ENCODE peak calls at places on chromosomes 7 and 10, in seven cellular contexts. D is transverse colon, U is right cardiac atrium, H is esophagus squamous epithelium, K is H1, V is K562, R is right lobe of liver. O is an unnamed sample. For H3K4me1, the result is how much of the 10 kb centered on the place peaks cover.

GRCh38 chr7:43072530-43072929 is 39.9 kb upstream of the HECW1 start:
- DNase-seq in D (no peak), U (no peak), H (no peak), K (no peak), V (no peak), R (no peak), O (no peak)

GRCh38 chr7:94052398-94053180 is 48.4 kb upstream of the BET1 start:
- DNase-seq in D (no peak), U (no peak), H (no peak), K (no peak), V (no peak), R (no peak), O (no peak)

GRCh38 chr7:130500463-130500862 is 8.6 kb downstream of the MEST start:
- DNase-seq in D (no peak), U (no peak), H (no peak), K (no peak), V (no peak), R (no peak), O (no peak)

GRCh38 chr10:43396928-43397624 is 11.9 kb downstream of the HNRNPF start:
- DNase-seq in D (peak), U (peak), H (peak), K (peak), V (no peak), R (peak), O (peak)

GRCh38 chr7:19392246-19392645 is 247.0 kb upstream of the FERD3L start:
- DNase-seq in D (no peak), U (no peak), H (no peak), K (no peak), V (no peak), R (no peak), O (no peak)

GRCh38 chr7:127571741-127572505 is 13.5 kb downstream of the GCC1 start:
- DNase-seq in D (no peak), U (no peak), H (no peak), K (no peak), V (no peak), R (no peak), O (no peak)

GRCh38 chr10:1572519-1573333 is 164.6 kb downstream of the ADARB2 start:
- DNase-seq in D (no peak), U (no peak), H (no peak), K (no peak), V (no peak), R (no peak), O (no peak)

GRCh38 chr10:70970830-70971229 is 82.5 kb upstream of the PCBD1 start:
- DNase-seq in D (no peak), U (no peak), H (no peak), K (no peak), V (no peak), R (no peak), O (no peak)

GRCh38 chr7:42445691-42446090 is 208.7 kb upstream of the GLI3 start:
- DNase-seq in D (no peak), U (no peak), H (no peak), K (no peak), V (no peak), R (no peak), O (no peak)

GRCh38 chr7:29342761-29343160 is 148.2 kb downstream of the CHN2 start:
- DNase-seq in D (no peak), U (no peak), H (no peak), K (no peak), V (no peak), R (no peak), O (no peak)

GRCh38 chr7:2978403-2978802 is 65.3 kb downstream of the CARD11 start:
- DNase-seq in D (peak), U (peak), H (no peak), K (peak), V (no peak), R (no peak), O (peak)

DNA sequence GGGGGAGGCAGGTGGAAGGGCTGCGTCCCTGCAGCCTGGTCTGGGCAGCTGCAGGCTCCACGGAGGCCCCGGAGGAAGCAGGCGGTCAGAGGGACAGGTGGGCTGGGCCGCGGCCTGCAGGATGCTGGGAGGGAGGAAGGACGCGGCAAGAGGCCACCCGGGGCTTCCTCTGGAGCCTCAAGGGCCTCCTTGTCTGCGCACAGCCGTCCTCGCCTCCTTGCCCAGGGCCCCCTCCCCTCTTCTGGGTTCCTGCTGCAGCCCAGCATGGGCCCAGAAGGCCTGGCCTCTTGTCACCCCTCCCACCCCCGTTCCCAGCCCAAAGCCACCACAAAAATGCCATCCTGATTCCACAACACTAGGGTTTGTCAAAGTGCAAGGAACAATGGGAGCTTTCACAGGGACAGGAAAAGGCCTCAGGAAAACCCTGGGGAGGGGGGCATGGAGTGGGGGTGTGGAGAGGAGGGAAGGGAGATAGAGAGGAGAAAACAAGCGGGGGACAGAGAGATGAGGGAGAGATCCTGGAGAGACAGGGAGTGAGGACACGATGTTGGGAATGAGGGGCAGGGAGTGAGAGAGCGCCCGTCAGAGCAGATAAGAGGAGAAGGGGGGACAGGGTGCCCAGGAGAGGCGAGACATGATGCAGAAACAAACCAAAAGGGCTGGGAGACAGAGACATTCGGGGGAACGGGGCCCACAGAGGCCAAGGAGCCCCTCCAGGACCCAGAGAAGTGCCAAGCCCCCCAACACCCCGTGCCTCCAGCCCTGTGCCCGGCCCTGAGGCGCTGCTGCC is 41.8 kb downstream of the ZCCHC24 start:
- DNase-seq in D (no peak), U (peak), H (no peak), K (no peak), V (no peak), R (peak), O (peak)
- H3K4me1 ChIP-seq in D (half or more), U (half or more), H (under half), K (under half), V (half or more), R (half or more), O (half or more)

DNA sequence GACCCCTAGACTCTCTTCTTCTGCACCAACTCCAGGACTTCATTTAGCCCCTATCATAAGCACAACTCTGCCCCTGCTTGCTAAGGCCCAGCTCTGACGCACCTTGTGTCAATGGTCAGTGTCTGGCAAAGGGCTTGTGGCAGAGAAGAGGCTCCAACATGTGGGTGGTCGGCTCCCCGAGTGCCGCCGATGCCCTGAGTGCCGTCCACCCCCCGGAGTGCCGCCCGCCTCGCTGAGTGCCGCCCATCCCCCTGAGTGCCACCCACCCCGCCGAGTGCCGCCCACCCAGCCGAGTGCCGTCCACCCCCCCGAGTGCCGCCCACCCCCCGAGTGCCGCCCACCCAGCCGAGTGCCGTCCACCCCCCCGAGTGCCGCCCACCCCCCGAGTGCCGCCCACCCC is 50.3 kb downstream of the ASB13 start:
- DNase-seq in D (no peak), U (no peak), H (no peak), K (no peak), V (no peak), R (peak), O (no peak)
- H3K4me1 ChIP-seq in D (under half), U (under half), H (under half), K (under half), V (under half), R (under half), O (under half)

GRCh38 chr10:62270020-62270419 is 1.4 kb upstream of the RTKN2 start:
- DNase-seq in D (no peak), U (no peak), H (no peak), K (no peak), V (no peak), R (no peak), O (no peak)
- H3K4me1 ChIP-seq in D (under half), U (under half), H (under half), K (under half), V (under half), R (under half), O (under half)

GRCh38 chr10:103775786-103776185 is 79.6 kb downstream of the SH3PXD2A start:
- DNase-seq in D (no peak), U (no peak), H (no peak), K (no peak), V (no peak), R (no peak), O (no peak)
- H3K4me1 ChIP-seq in D (under half), U (under half), H (under half), K (under half), V (under half), R (under half), O (under half)

DNA sequence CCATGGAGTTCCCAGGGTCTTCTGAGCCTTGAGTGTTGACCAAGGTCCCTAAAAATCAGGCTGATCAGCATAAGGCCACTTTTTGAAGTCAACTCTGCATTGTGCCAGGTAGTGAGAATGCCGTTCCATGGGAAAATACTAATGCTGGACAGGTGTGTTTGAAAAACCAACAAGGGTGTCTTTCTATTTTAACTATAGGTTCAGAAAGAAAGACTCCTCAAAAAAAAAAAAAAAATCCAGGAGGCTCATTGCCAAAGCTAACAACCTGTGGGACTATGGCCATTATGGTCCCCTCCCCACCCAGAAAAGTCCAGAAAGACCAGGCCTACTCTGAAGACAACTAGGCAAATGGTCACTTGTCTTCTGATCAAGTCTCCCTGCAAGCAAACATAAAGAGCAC is 44.4 kb downstream of the NRAP start:
- DNase-seq in D (no peak), U (no peak), H (no peak), K (no peak), V (no peak), R (no peak), O (no peak)
- H3K4me1 ChIP-seq in D (under half), U (under half), H (under half), K (under half), V (under half), R (under half), O (under half)

GRCh38 chr7:131536361-131536849 is 20.0 kb downstream of the PODXL start:
- DNase-seq in D (no peak), U (peak), H (no peak), K (no peak), V (no peak), R (no peak), O (no peak)

GRCh38 chr7:131532570-131533091 is 23.8 kb downstream of the PODXL start:
- DNase-seq in D (no peak), U (no peak), H (no peak), K (no peak), V (no peak), R (no peak), O (no peak)

GRCh38 chr7:131533566-131534561 is 22.6 kb downstream of the PODXL start:
- DNase-seq in D (no peak), U (peak), H (no peak), K (no peak), V (no peak), R (no peak), O (no peak)

GRCh38 chr7:131530137-131530536 is 26.3 kb downstream of the PODXL start:
- DNase-seq in D (no peak), U (no peak), H (no peak), K (no peak), V (no peak), R (no peak), O (no peak)

DNA sequence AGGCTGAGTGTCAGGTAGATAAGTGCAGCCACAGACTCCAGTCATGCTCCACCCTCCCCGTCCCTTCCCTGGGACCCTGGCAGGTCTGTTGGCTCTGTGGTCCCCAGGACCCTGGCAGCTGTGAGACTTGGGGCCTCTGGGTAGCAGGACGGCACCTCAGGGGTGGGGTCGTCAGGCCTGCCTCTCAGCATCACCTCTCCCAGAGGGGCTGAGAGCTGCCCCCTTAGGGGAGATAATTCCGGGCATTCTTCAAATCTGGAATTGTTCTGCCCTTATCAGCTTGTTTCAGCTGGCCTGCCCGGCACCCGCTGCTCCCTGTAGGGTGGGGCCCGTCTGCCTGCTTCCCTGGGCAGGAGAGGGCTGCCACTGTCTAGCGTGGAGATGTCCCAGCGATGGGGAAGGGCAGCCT is 23.3 kb downstream of the PODXL start:
- DNase-seq in D (no peak), U (peak), H (no peak), K (no peak), V (no peak), R (no peak), O (no peak)
- H3K4me1 ChIP-seq in D (under half), U (under half), H (under half), K (under half), V (under half), R (under half), O (under half)

GRCh38 chr7:28165221-28165807 is 15.3 kb downstream of the JAZF1 start:
- DNase-seq in D (no peak), U (no peak), H (no peak), K (no peak), V (no peak), R (no peak), O (no peak)
- H3K4me1 ChIP-seq in D (under half), U (under half), H (under half), K (under half), V (under half), R (under half), O (under half)